ENCODE peak calls at places on chromosome 20, in five cellular contexts. V, X, L, Q and K are unnamed samples.

GRCh38 chr20:25399038-25399430 is 8.4 kb upstream of the ABHD12 start:
- DNase-seq in V (peak; percentile 87), X (no peak), L (peak; percentile 45), Q (no peak), K (peak; percentile 57)

GRCh38 chr20:18042211-18042610 is 15.5 kb downstream of the OVOL2 start:
- DNase-seq in V (no peak), X (no peak), L (no peak), Q (no peak), K (no peak)

GRCh38 chr20:31605031-31605901 is at the start of gene ID1:
- DNase-seq in V (peak; percentile 98), X (peak; percentile 88), L (peak; percentile 95), Q (peak; percentile 90), K (peak; percentile 93)

GRCh38 chr20:52783769-52784168 is 188.4 kb upstream of the TSHZ2 start:
- DNase-seq in V (peak; percentile 2), X (peak; percentile 54), L (no peak), Q (no peak), K (no peak)

GRCh38 chr20:54292186-54292585 is 84.3 kb downstream of the PFDN4 start:
- DNase-seq in V (peak; percentile 33), X (no peak), L (no peak), Q (no peak), K (no peak)

GRCh38 chr20:1888796-1889463 is 6.3 kb upstream of the SIRPA start:
- DNase-seq in V (peak; percentile 45), X (no peak), L (no peak), Q (no peak), K (no peak)

GRCh38 chr20:16865406-16865805 is 117.2 kb downstream of the OTOR start:
- DNase-seq in V (no peak), X (no peak), L (no peak), Q (no peak), K (no peak)

GRCh38 chr20:35252037-35252461 is 25.6 kb downstream of the MMP24 start:
- DNase-seq in V (no peak), X (no peak), L (no peak), Q (no peak), K (no peak)

GRCh38 chr20:34834459-34834893 is 9.0 kb upstream of the NCOA6 start:
- DNase-seq in V (peak; percentile 62), X (no peak), L (no peak), Q (no peak), K (no peak)

GRCh38 chr20:32510120-32510600 is 75.0 kb downstream of the NOL4L start:
- DNase-seq in V (no peak), X (no peak), L (no peak), Q (no peak), K (no peak)

GRCh38 chr20:46701556-46701955 is 7.9 kb upstream of the SLC2A10 start:
- DNase-seq in V (no peak), X (no peak), L (no peak), Q (no peak), K (no peak)

GRCh38 chr20:38725458-38725958 is 1.2 kb downstream of the SLC32A1 start:
- DNase-seq in V (no peak), X (no peak), L (no peak), Q (no peak), K (no peak)

GRCh38 chr20:2171266-2171790 is 69.7 kb downstream of the STK35 start:
- DNase-seq in V (no peak), X (no peak), L (peak; percentile 21), Q (no peak), K (no peak)

GRCh38 chr20:44010162-44010704 is 95.6 kb downstream of the TOX2 start:
- DNase-seq in V (no peak), X (peak; percentile 43), L (no peak), Q (no peak), K (no peak)

GRCh38 chr20:19867940-19868371 is 109.9 kb downstream of the RIN2 start:
- DNase-seq in V (no peak), X (no peak), L (no peak), Q (no peak), K (no peak)

GRCh38 chr20:4261333-4262284 is 246.3 kb upstream of the RNF24 start:
- DNase-seq in V (no peak), X (no peak), L (no peak), Q (no peak), K (no peak)

GRCh38 chr20:35257175-35257909 is 20.6 kb downstream of the MMP24OS start:
- DNase-seq in V (no peak), X (no peak), L (no peak), Q (no peak), K (no peak)

GRCh38 chr20:4726710-4727391 is 5.1 kb downstream of the PRND start:
- DNase-seq in V (peak; percentile 49), X (no peak), L (no peak), Q (peak; percentile 80), K (no peak)